ENCODE peak calls at places on chromosomes 3 and 15, in five cellular contexts. A is heart right ventricle, P is cardiac fibroblast, R is glutamatergic neuron, Q is GM10248. Y is an unnamed sample.

GRCh38 chr3:16052964-16053363 is 121.5 kb upstream of the GALNT15 start:
- DNase-seq in R (no peak), A (no peak), P (no peak), Q (no peak), Y (no peak)

GRCh38 chr15:91967935-91968605 is 114.6 kb downstream of the SLCO3A1 start:
- DNase-seq in A (no peak), R (no peak), P (no peak), Q (no peak), Y (no peak)

GRCh38 chr3:158991146-158991705 is 189.4 kb downstream of the MFSD1 start:
- DNase-seq in P (no peak), Q (no peak), A (no peak), R (no peak), Y (no peak)

GRCh38 chr15:42194502-42194901 is 13.6 kb downstream of the VPS39 start:
- DNase-seq in A (no peak), Q (no peak), P (peak), R (no peak), Y (no peak)

GRCh38 chr3:120145498-120146285 is 51.4 kb upstream of the GSK3B start:
- DNase-seq in R (no peak), P (peak), Q (no peak), A (no peak), Y (no peak)

GRCh38 chr3:82618594-82618993 is 857.1 kb upstream of the GBE1 start:
- DNase-seq in R (no peak), A (no peak), Q (no peak), P (no peak), Y (no peak)

GRCh38 chr15:57218826-57219576 is 157.3 kb upstream of the CGNL1 start:
- DNase-seq in Q (no peak), P (peak), A (no peak), R (no peak), Y (no peak)

GRCh38 chr3:128466840-128467541 is at the start of gene DNAJB8:
- DNase-seq in Q (no peak), R (no peak), A (no peak), P (no peak), Y (no peak)

GRCh38 chr3:23099021-23099420 is 104.1 kb upstream of the UBE2E2 start:
- DNase-seq in A (no peak), R (no peak), P (no peak), Q (no peak), Y (no peak)

GRCh38 chr15:25714538-25714840 is 148.6 kb downstream of the ATP10A start:
- DNase-seq in Q (no peak), A (no peak), R (no peak), P (no peak), Y (no peak)

GRCh38 chr3:88180398-88180999 is 30.7 kb downstream of the C3orf38 start:
- DNase-seq in P (peak), A (peak), Q (peak), R (no peak), Y (no peak)
- TF ChIP-seq CTCF in P (peak), A (peak), Q (peak), R (no peak), Y (peak)

GRCh38 chr3:105367063-105367405 is 325 bp downstream of the ALCAM start:
- DNase-seq in Q (peak), R (peak), P (no peak), A (no peak), Y (no peak)

GRCh38 chr3:105367406-105368213 is 901 bp downstream of the ALCAM start:
- DNase-seq in R (peak), Q (peak), P (peak), A (peak), Y (peak)

GRCh38 chr3:105365171-105365535 is 1.6 kb upstream of the ALCAM start:
- DNase-seq in P (peak), R (no peak), Q (no peak), A (no peak), Y (no peak)

GRCh38 chr3:105365536-105366301 is 990 bp upstream of the ALCAM start:
- DNase-seq in P (peak), Q (no peak), A (no peak), R (peak), Y (no peak)

DNA sequence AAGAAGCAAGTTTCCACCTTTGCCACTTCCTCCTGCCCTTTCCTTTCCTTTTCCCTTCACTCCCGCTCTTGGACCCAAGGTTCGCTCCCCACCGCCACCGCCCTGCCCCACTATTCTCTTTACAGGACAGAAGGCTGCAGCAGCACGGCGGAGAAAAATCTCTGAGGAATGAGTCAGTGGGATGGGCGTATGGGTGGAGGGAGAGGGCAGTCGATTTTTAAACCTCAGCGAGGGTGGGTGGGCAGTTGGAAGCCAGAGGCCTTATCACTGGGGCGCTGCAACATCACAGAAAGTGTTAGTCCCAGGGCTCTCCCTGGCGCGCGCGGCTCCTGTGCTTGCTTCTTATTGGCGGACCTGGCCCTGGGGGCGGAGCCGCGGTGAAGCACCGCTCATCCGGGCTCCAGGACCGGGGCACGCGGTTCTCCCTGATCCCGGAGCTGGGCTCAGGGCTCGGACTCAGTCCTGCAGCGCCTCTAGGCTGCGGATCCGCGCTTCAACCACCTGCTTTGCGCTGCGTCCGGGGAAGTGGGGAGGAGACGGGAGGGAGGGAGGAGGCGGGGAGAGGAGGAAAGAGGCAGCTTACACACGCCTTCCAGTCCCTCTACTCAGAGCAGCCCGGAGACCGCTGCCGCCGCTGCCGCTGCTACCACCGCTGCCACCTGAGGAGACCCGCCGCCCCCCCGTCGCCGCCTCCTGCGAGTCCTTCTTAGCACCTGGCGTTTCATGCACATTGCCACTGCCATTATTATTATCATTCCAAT is at the start of gene ALCAM:
- DNase-seq in A (peak), R (peak), P (peak), Q (peak), Y (peak)
- TF ChIP-seq CTCF in A (peak), R (no peak), P (peak), Q (peak), Y (peak)

GRCh38 chr3:157112536-157112935 is 47.4 kb downstream of the CCNL1 start:
- DNase-seq in Q (no peak), R (no peak), A (no peak), P (no peak), Y (no peak)

GRCh38 chr3:157116017-157116416 is 43.9 kb downstream of the CCNL1 start:
- DNase-seq in P (no peak), R (no peak), A (no peak), Q (no peak), Y (no peak)

GRCh38 chr3:157111578-157111977 is 48.4 kb downstream of the CCNL1 start:
- DNase-seq in R (no peak), A (no peak), Q (no peak), P (no peak), Y (no peak)

GRCh38 chr3:157115069-157116006 is 44.6 kb downstream of the CCNL1 start:
- DNase-seq in A (peak), R (no peak), P (peak), Q (no peak), Y (no peak)

GRCh38 chr3:157113832-157114505 is 46.0 kb downstream of the CCNL1 start:
- DNase-seq in R (no peak), A (no peak), P (no peak), Q (no peak), Y (no peak)
- TF ChIP-seq CTCF in R (peak), A (no peak), P (no peak), Q (no peak), Y (no peak)

GRCh38 chr15:60590935-60591490 is 112.1 kb upstream of the ICE2 start:
- DNase-seq in Q (peak), A (peak), P (peak), R (peak), Y (peak)
- TF ChIP-seq CTCF in Q (no peak), A (no peak), P (no peak), R (no peak), Y (peak)

GRCh38 chr3:186789554-186790260 is 6.3 kb downstream of the EIF4A2 start:
- DNase-seq in R (no peak), A (no peak), P (no peak), Q (no peak), Y (no peak)

GRCh38 chr3:186786810-186787375 is 3.5 kb downstream of the EIF4A2 start:
- DNase-seq in A (no peak), Q (no peak), R (no peak), P (no peak), Y (no peak)

GRCh38 chr3:186788482-186789370 is 5.3 kb downstream of the EIF4A2 start:
- DNase-seq in Q (no peak), R (no peak), P (no peak), A (no peak), Y (no peak)

GRCh38 chr3:186787642-186788481 is 4.5 kb downstream of the EIF4A2 start:
- DNase-seq in R (no peak), Q (no peak), P (no peak), A (no peak), Y (no peak)

GRCh38 chr3:186790261-186790981 is 7.0 kb downstream of the EIF4A2 start:
- DNase-seq in R (no peak), P (peak), A (no peak), Q (no peak), Y (no peak)
- TF ChIP-seq CTCF in R (no peak), P (no peak), A (no peak), Q (no peak), Y (no peak)

Y was measured in osteocyte.